ENCODE peak calls at places on chromosomes 13 and 19, in four cellular contexts. One of them, this sample, is unnamed.

GRCh38 chr19:11872624-11873023 is 15.0 kb upstream of the ZNF69 start:
- DNase-seq in heart left ventricle: no peak
- DNase-seq in Peyer's patch: no peak
- DNase-seq in sigmoid colon: no peak
- DNase-seq in this sample: no peak

GRCh38 chr19:12052571-12053169 is at the start of gene ZNF878:
- DNase-seq in heart left ventricle: peak; percentile 90
- DNase-seq in sigmoid colon: peak; percentile 95
- DNase-seq in Peyer's patch: peak; percentile 82
- DNase-seq in this sample: peak; percentile 88

GRCh38 chr13:23629566-23630272 is 59.5 kb downstream of the TNFRSF19 start:
- DNase-seq in Peyer's patch: no peak
- DNase-seq in sigmoid colon: no peak
- DNase-seq in heart left ventricle: no peak
- DNase-seq in this sample: no peak

GRCh38 chr13:52850396-52851152 is 2.1 kb upstream of the PCDH8 start:
- DNase-seq in Peyer's patch: no peak
- DNase-seq in sigmoid colon: no peak
- DNase-seq in heart left ventricle: peak; percentile 78
- DNase-seq in this sample: peak; percentile 31

GRCh38 chr13:42420304-42420703 is 148.4 kb downstream of the AKAP11 start:
- DNase-seq in Peyer's patch: no peak
- DNase-seq in heart left ventricle: no peak
- DNase-seq in sigmoid colon: no peak
- DNase-seq in this sample: no peak

GRCh38 chr19:10389863-10390262 is 9.5 kb upstream of the TYK2 start:
- DNase-seq in sigmoid colon: no peak
- DNase-seq in Peyer's patch: no peak
- DNase-seq in heart left ventricle: no peak
- DNase-seq in this sample: no peak

GRCh38 chr13:105979586-105979985 is 555.9 kb downstream of the EFNB2 start:
- DNase-seq in heart left ventricle: no peak
- DNase-seq in sigmoid colon: no peak
- DNase-seq in Peyer's patch: no peak
- DNase-seq in this sample: no peak

GRCh38 chr13:92838786-92839185 is 387.8 kb upstream of the GPC6 start:
- DNase-seq in heart left ventricle: no peak
- DNase-seq in sigmoid colon: no peak
- DNase-seq in Peyer's patch: no peak
- DNase-seq in this sample: peak; percentile 35

GRCh38 chr13:75299913-75300862 is 181.8 kb downstream of the TBC1D4 start:
- DNase-seq in heart left ventricle: no peak
- DNase-seq in sigmoid colon: no peak
- DNase-seq in Peyer's patch: no peak
- DNase-seq in this sample: no peak

GRCh38 chr13:34356686-34357434 is 538.9 kb downstream of the RFC3 start:
- DNase-seq in sigmoid colon: no peak
- DNase-seq in Peyer's patch: no peak
- DNase-seq in heart left ventricle: no peak
- DNase-seq in this sample: no peak

GRCh38 chr13:34506796-34507195 is 435.3 kb upstream of the NBEA start:
- DNase-seq in sigmoid colon: no peak
- DNase-seq in Peyer's patch: no peak
- DNase-seq in heart left ventricle: no peak
- DNase-seq in this sample: no peak

GRCh38 chr13:30841161-30841560 is 64.9 kb upstream of the MEDAG start:
- DNase-seq in sigmoid colon: no peak
- DNase-seq in heart left ventricle: no peak
- DNase-seq in Peyer's patch: no peak
- DNase-seq in this sample: no peak

GRCh38 chr13:73922728-73923393 is 211.3 kb downstream of the KLF12 start:
- DNase-seq in sigmoid colon: no peak
- DNase-seq in heart left ventricle: no peak
- DNase-seq in Peyer's patch: no peak
- DNase-seq in this sample: no peak

GRCh38 chr13:26601669-26602068 is 44.2 kb downstream of the WASF3 start:
- DNase-seq in sigmoid colon: no peak
- DNase-seq in Peyer's patch: no peak
- DNase-seq in heart left ventricle: no peak
- DNase-seq in this sample: no peak

GRCh38 chr13:35729926-35730627 is 253.6 kb upstream of the MAB21L1 start:
- DNase-seq in sigmoid colon: no peak
- DNase-seq in heart left ventricle: peak; percentile 83
- DNase-seq in Peyer's patch: no peak
- DNase-seq in this sample: no peak

GRCh38 chr19:6739390-6739883 is at the start of gene TRIP10:
- DNase-seq in sigmoid colon: peak; percentile 94
- DNase-seq in Peyer's patch: peak; percentile 87
- DNase-seq in heart left ventricle: peak; percentile 90
- DNase-seq in this sample: peak; percentile 64

GRCh38 chr19:45815501-45816216 is 551 bp upstream of the RSPH6A start:
- DNase-seq in sigmoid colon: no peak
- DNase-seq in Peyer's patch: no peak
- DNase-seq in heart left ventricle: peak; percentile 55
- DNase-seq in this sample: no peak

GRCh38 chr13:42396501-42396900 is 124.5 kb downstream of the AKAP11 start:
- DNase-seq in heart left ventricle: no peak
- DNase-seq in sigmoid colon: no peak
- DNase-seq in Peyer's patch: peak; percentile 65
- DNase-seq in this sample: no peak

GRCh38 chr13:79918620-79919019 is 422.3 kb downstream of the SPRY2 start:
- DNase-seq in heart left ventricle: no peak
- DNase-seq in sigmoid colon: no peak
- DNase-seq in Peyer's patch: no peak
- DNase-seq in this sample: no peak

GRCh38 chr13:72986197-72986596 is 72.6 kb upstream of the KLF5 start:
- DNase-seq in sigmoid colon: no peak
- DNase-seq in heart left ventricle: no peak
- DNase-seq in Peyer's patch: no peak
- DNase-seq in this sample: no peak

GRCh38 chr19:45900661-45901431 is 1.6 kb downstream of the MYPOP start:
- DNase-seq in heart left ventricle: no peak
- DNase-seq in Peyer's patch: no peak
- DNase-seq in sigmoid colon: no peak
- DNase-seq in this sample: no peak

GRCh38 chr19:50281491-50281890 is 47.7 kb downstream of the KCNC3 start:
- DNase-seq in heart left ventricle: no peak
- DNase-seq in sigmoid colon: no peak
- DNase-seq in Peyer's patch: no peak
- DNase-seq in this sample: no peak

GRCh38 chr19:4059931-4060620 is 6.6 kb downstream of the ZBTB7A start:
- DNase-seq in heart left ventricle: peak; percentile 81
- DNase-seq in Peyer's patch: peak; percentile 80
- DNase-seq in sigmoid colon: peak; percentile 90
- DNase-seq in this sample: no peak

GRCh38 chr19:36916991-36917390 is 859 bp downstream of the ZNF568 start:
- DNase-seq in sigmoid colon: no peak
- DNase-seq in Peyer's patch: no peak
- DNase-seq in heart left ventricle: no peak
- DNase-seq in this sample: no peak

GRCh38 chr19:44582581-44583265 is 30.6 kb upstream of the IGSF23 start:
- DNase-seq in sigmoid colon: no peak
- DNase-seq in Peyer's patch: no peak
- DNase-seq in heart left ventricle: no peak
- DNase-seq in this sample: peak; percentile 42

GRCh38 chr19:1360818-1361461 is 22.8 kb upstream of the NDUFS7 start:
- DNase-seq in Peyer's patch: no peak
- DNase-seq in sigmoid colon: peak; percentile 86
- DNase-seq in heart left ventricle: peak; percentile 79
- DNase-seq in this sample: peak; percentile 36

GRCh38 chr19:43704002-43704705 is 11.7 kb upstream of the IRGC start:
- DNase-seq in Peyer's patch: no peak
- DNase-seq in sigmoid colon: no peak
- DNase-seq in heart left ventricle: no peak
- DNase-seq in this sample: no peak

GRCh38 chr19:4592445-4592844 is 33.0 kb upstream of the SEMA6B start:
- DNase-seq in Peyer's patch: no peak
- DNase-seq in heart left ventricle: no peak
- DNase-seq in sigmoid colon: no peak
- DNase-seq in this sample: no peak

GRCh38 chr19:51501594-51502263 is at the start of gene SIGLEC12:
- DNase-seq in Peyer's patch: peak; percentile 62
- DNase-seq in heart left ventricle: peak; percentile 45
- DNase-seq in sigmoid colon: peak; percentile 67
- DNase-seq in this sample: no peak

GRCh38 chr13:109572389-109572788 is 214.0 kb downstream of the IRS2 start:
- DNase-seq in Peyer's patch: no peak
- DNase-seq in heart left ventricle: no peak
- DNase-seq in sigmoid colon: no peak
- DNase-seq in this sample: no peak

GRCh38 chr19:28239270-28239669 is 973.7 kb downstream of the UQCRFS1 start:
- DNase-seq in Peyer's patch: no peak
- DNase-seq in heart left ventricle: no peak
- DNase-seq in sigmoid colon: no peak
- DNase-seq in this sample: no peak

GRCh38 chr19:41934849-41935374 is 6.7 kb upstream of the ERFL start:
- DNase-seq in sigmoid colon: peak; percentile 75
- DNase-seq in Peyer's patch: peak; percentile 85
- DNase-seq in heart left ventricle: peak; percentile 70
- DNase-seq in this sample: peak; percentile 97

GRCh38 chr13:113458218-113459065 is 5.2 kb upstream of the ADPRHL1 start:
- DNase-seq in heart left ventricle: peak; percentile 67
- DNase-seq in sigmoid colon: peak; percentile 77
- DNase-seq in Peyer's patch: no peak
- DNase-seq in this sample: peak; percentile 49

GRCh38 chr13:40292108-40292507 is 374.3 kb downstream of the FOXO1 start:
- DNase-seq in heart left ventricle: peak; percentile 44
- DNase-seq in sigmoid colon: no peak
- DNase-seq in Peyer's patch: no peak
- DNase-seq in this sample: no peak

GRCh38 chr13:96958286-96958891 is 35.9 kb downstream of the OXGR1 start:
- DNase-seq in heart left ventricle: no peak
- DNase-seq in Peyer's patch: no peak
- DNase-seq in sigmoid colon: no peak
- DNase-seq in this sample: no peak

GRCh38 chr13:41356788-41357187 is 45.7 kb downstream of the NAA16 start:
- DNase-seq in Peyer's patch: no peak
- DNase-seq in heart left ventricle: no peak
- DNase-seq in sigmoid colon: no peak
- DNase-seq in this sample: no peak

GRCh38 chr19:55275851-55276719 is 3.8 kb downstream of the HSPBP1 start:
- DNase-seq in Peyer's patch: peak; percentile 54
- DNase-seq in heart left ventricle: no peak
- DNase-seq in sigmoid colon: no peak
- DNase-seq in this sample: no peak
- TF ChIP-seq POLR2A in Peyer's patch: no peak
- TF ChIP-seq POLR2A in heart left ventricle: no peak
- TF ChIP-seq POLR2A in sigmoid colon: no peak
- TF ChIP-seq POLR2A in this sample: no peak

GRCh38 chr19:33040994-33041827 is 23.5 kb downstream of the RHPN2 start:
- DNase-seq in Peyer's patch: no peak
- DNase-seq in sigmoid colon: no peak
- DNase-seq in heart left ventricle: no peak
- DNase-seq in this sample: no peak
- TF ChIP-seq POLR2A in Peyer's patch: peak; percentile 86
- TF ChIP-seq POLR2A in sigmoid colon: no peak
- TF ChIP-seq POLR2A in heart left ventricle: no peak
- TF ChIP-seq POLR2A in this sample: no peak

GRCh38 chr19:47109177-47109540 is 4.4 kb downstream of the ZC3H4 start:
- DNase-seq in Peyer's patch: no peak
- DNase-seq in heart left ventricle: no peak
- DNase-seq in sigmoid colon: no peak
- DNase-seq in this sample: no peak

GRCh38 chr19:47106819-47107200 is 6.8 kb downstream of the ZC3H4 start:
- DNase-seq in sigmoid colon: no peak
- DNase-seq in Peyer's patch: no peak
- DNase-seq in heart left ventricle: no peak
- DNase-seq in this sample: no peak

GRCh38 chr19:47107953-47108746 is 5.4 kb downstream of the ZC3H4 start:
- DNase-seq in Peyer's patch: no peak
- DNase-seq in sigmoid colon: no peak
- DNase-seq in heart left ventricle: no peak
- DNase-seq in this sample: no peak

GRCh38 chr19:47105874-47106273 is 7.7 kb downstream of the ZC3H4 start:
- DNase-seq in heart left ventricle: no peak
- DNase-seq in Peyer's patch: no peak
- DNase-seq in sigmoid colon: no peak
- DNase-seq in this sample: no peak

DNA sequence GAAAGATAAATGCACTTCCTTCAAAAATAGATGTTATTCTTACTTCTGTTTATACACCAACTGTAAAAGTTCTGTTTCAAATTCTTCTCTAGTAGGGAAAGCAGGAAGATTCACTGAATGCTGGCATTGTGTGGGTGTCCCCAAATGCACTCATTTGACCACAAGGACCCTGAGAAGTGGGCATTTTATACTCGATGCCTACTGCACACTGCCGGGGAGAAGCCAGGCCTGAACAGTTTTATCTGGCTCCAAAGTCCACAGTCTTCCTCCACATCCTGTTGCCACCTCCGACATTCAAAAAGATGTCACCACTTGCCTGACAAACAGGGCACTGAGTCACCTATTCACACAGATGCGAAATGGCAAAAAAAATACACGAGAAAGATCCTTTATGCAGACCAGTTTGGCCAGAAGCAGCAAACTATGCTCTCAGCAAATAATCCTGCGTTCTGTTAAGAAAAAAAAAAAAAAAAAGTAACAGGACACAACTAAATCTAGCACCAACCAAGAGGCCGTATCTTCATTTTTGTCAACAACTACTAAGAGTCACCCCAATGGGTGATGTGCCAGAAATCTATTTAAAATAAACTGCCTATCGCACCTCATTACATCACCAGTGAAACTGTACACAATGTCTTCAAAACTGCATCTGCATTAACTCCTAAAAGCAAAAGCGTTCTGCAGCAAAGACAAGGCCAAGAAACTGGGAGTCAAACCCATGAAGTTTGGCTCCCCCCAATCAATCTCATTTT is 6.2 kb downstream of the ZC3H4 start:
- DNase-seq in heart left ventricle: no peak
- DNase-seq in Peyer's patch: no peak
- DNase-seq in sigmoid colon: no peak
- DNase-seq in this sample: no peak
- TF ChIP-seq POLR2A in heart left ventricle: no peak
- TF ChIP-seq POLR2A in Peyer's patch: peak; percentile 29
- TF ChIP-seq POLR2A in sigmoid colon: no peak
- TF ChIP-seq POLR2A in this sample: no peak

DNA sequence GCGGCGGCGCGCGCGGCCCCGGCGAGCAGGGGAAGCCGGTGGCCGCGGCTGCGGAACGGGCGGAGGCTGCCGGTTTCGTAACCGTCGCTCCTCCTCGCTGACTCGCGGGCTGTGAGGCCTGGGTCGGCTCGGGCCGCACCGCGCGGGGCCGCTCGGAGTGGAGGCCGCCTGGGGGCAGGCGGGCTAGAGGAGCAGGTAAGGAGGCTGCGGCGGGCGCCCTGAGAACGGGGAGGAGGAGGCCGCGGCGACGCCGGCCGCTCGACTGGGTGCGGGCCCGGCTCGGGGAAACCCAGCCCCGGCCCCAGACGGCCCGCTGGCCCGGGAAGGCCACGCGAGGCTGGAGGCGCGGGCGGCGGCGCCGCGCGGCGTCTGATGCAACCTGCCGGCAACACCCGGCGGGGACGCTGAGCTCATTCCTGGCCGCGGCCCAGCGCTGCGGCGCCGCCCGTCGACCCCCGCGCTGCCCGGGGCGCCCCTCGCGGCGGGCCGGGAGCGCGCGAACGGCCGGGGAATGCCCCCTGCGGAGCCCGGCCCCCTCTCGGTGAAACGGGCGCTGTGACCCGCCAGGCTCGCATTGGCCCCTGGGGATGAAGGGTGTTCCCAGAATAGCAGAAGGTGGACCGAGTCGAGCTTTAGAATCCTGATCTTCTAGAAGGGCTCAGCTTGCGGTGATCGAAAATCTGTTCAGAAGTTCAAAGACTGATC is at the start of gene CEBPG:
- DNase-seq in heart left ventricle: peak; percentile 63
- DNase-seq in Peyer's patch: peak; percentile 54
- DNase-seq in sigmoid colon: peak; percentile 78
- DNase-seq in this sample: peak; percentile 75
- TF ChIP-seq POLR2A in heart left ventricle: peak; percentile 61
- TF ChIP-seq POLR2A in Peyer's patch: peak; percentile 82
- TF ChIP-seq POLR2A in sigmoid colon: peak; percentile 18
- TF ChIP-seq POLR2A in this sample: peak; percentile 83

This sample was measured in H54.